ENCODE peak calls at places on chromosomes 2 and 18, in nine cellular contexts. V is tibial artery, Z is AG09309, P is WERI-Rb-1, Y is heart right ventricle, F is AG04450, C is GM06990, Q is OCI-LY7, X is hepatocyte. S is an unnamed sample.

GRCh38 chr18:45066210-45066609 is 385.5 kb downstream of the SETBP1 start:
- DNase-seq in V (no peak), Z (no peak), P (no peak), Y (no peak), F (no peak), C (no peak), Q (no peak), X (no peak), S (no peak)

GRCh38 chr2:12044857-12045256 is 298.4 kb downstream of the LPIN1 start:
- DNase-seq in V (no peak), Z (no peak), P (no peak), Y (no peak), F (no peak), C (peak; percentile 59), Q (peak; percentile 88), X (no peak), S (no peak)

GRCh38 chr18:577606-578005 is 2.6 kb upstream of the CETN1 start:
- DNase-seq in V (no peak), Z (no peak), P (no peak), Y (no peak), F (no peak), C (no peak), Q (no peak), X (no peak), S (no peak)

GRCh38 chr2:74292752-74293151 is 50.5 kb downstream of the SLC4A5 start:
- DNase-seq in V (no peak), Z (no peak), P (no peak), Y (no peak), F (no peak), C (no peak), Q (no peak), X (peak; percentile 43), S (no peak)

GRCh38 chr2:156663757-156664409 is 227.7 kb downstream of the GPD2 start:
- DNase-seq in V (no peak), Z (no peak), P (no peak), Y (no peak), F (no peak), C (no peak), Q (no peak), X (no peak), S (no peak)

GRCh38 chr2:44668336-44668735 is 273.2 kb upstream of the SIX3 start:
- DNase-seq in V (no peak), Z (no peak), P (peak; percentile 33), Y (no peak), F (no peak), C (peak; percentile 9), Q (peak; percentile 9), X (no peak), S (no peak)

GRCh38 chr2:54149623-54150501 is 34.4 kb downstream of the ACYP2 start:
- DNase-seq in V (no peak), Z (peak; percentile 13), P (no peak), Y (no peak), F (no peak), C (no peak), Q (no peak), X (no peak), S (no peak)

GRCh38 chr2:9769171-9770005 is 73.9 kb upstream of the TAF1B start:
- DNase-seq in V (peak; percentile 54), Z (no peak), P (peak; percentile 54), Y (no peak), F (no peak), C (peak; percentile 60), Q (no peak), X (peak; percentile 71), S (no peak)

DNA sequence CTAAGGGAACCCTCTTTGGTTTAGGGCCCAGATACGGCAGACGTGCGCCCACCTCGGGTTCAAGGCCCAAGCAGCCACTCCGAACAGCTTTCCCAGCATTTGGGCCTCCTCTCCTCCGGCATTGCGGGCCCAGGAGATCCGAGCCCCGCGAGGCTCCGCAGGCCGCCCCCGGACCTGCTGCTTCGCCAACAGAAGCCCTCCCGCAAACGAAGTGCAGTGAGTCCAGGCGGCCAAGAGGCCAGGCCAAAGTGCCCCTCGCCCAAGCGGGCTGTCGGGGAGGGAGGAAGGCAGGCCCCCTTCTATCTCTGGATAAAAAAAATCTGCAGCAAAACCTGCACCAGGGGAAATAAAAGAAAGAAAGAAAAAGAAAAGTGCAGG is 6.0 kb downstream of the EN1 start:
- DNase-seq in V (no peak), Z (no peak), P (no peak), Y (no peak), F (no peak), C (no peak), Q (no peak), X (no peak), S (no peak)
- TF ChIP-seq CTCF in V (no peak), Z (no peak), P (no peak), Y (no peak), F (no peak), C (no peak), Q (no peak), X (no peak), S (no peak)

GRCh38 chr2:101516833-101517690 is 42.1 kb upstream of the RFX8 start:
- DNase-seq in V (no peak), Z (peak; percentile 83), P (no peak), Y (no peak), F (no peak), C (no peak), Q (no peak), X (no peak), S (no peak)

GRCh38 chr2:101520246-101520645 is 45.3 kb upstream of the RFX8 start:
- DNase-seq in V (no peak), Z (no peak), P (no peak), Y (no peak), F (no peak), C (no peak), Q (no peak), X (no peak), S (no peak)

GRCh38 chr2:101519173-101519492 is 44.2 kb upstream of the RFX8 start:
- DNase-seq in V (no peak), Z (no peak), P (no peak), Y (no peak), F (no peak), C (no peak), Q (no peak), X (no peak), S (no peak)

GRCh38 chr2:101517753-101518152 is 42.8 kb upstream of the RFX8 start:
- DNase-seq in V (no peak), Z (no peak), P (no peak), Y (no peak), F (no peak), C (no peak), Q (no peak), X (no peak), S (no peak)

DNA sequence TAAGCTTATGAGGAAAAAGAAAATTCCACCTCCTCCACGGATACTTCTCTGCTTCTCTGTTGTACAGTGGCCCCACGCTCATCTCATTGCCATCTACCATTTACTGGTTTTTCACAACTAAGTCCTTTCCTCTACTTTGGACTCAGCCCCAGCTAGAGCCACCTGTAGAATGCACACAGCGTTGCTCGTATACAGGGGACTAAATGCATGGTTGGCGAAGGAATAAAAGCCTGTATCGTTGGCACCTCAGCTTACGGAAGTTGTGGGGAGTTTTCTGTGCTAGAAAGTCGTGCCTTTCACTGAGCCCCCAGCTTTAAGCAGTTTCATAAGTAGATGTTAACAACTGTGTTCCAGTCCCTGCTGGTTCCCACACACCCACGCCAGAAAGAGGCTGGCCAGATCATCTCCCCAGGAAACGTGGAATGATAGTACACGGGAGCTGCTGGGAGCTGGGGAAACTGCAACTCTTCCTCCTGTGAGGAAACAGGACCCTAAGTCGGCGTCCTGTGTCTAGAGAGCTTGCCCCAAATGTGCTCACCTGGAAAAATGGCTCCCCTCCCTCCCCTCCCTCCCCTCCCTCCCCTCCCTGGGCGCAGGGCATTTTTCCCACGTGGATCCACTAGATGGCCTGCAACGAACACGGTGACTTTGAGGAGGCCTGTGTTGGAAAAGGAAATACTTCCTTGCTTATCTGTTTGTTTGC is 43.7 kb upstream of the RFX8 start:
- DNase-seq in V (no peak), Z (no peak), P (peak; percentile 59), Y (peak; percentile 66), F (no peak), C (no peak), Q (peak; percentile 23), X (peak; percentile 78), S (no peak)
- TF ChIP-seq CTCF in V (peak; percentile 38), Z (peak; percentile 61), P (peak; percentile 59), Y (peak; percentile 22), F (peak; percentile 43), C (no peak), Q (peak; percentile 36), X (peak; percentile 64), S (peak; percentile 56)

GRCh38 chr2:168757223-168757622 is 45.2 kb upstream of the NOSTRIN start:
- DNase-seq in V (no peak), Z (no peak), P (no peak), Y (no peak), F (no peak), C (no peak), Q (no peak), X (no peak), S (no peak)

GRCh38 chr2:168753765-168754334 is 48.6 kb upstream of the NOSTRIN start:
- DNase-seq in V (no peak), Z (no peak), P (no peak), Y (no peak), F (no peak), C (no peak), Q (no peak), X (no peak), S (no peak)

DNA sequence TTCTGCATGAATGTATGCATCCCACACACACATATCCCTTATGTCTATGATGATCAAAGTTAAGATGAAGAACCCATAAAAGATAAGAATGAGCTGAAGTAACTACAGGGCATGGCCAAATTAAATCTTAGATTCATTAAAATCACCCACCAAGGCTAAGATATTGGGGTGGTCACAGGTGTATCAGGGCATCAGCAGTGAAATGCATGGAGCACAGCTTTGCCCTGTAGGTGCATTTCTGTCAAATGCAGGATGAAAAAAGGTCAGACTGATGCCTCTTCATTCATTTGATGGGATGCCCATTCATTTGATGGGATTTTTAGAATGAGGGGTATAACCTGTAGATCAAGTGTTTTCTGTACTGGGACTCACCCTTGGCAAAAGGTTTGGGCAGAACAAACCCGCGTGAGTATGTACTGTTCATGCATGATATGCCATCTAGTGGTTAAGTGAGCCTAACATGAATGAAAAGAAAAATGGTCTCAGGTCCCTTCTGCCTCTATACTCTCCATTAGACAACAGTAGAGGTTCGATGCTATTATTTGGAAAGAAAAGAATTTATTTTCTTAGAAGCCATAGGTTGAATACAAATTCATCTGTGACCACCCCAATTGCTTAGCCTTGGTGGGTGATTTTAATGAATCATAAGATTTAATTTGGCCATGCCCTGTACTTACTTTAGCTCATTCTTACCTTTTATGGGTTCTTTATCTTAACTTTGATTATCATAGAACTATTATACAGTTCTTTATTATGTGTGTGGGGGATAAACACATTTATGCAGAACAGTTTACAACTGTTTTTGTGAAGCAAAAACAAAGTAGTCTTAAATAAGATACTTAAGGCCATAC is 43.2 kb upstream of the NOSTRIN start:
- DNase-seq in V (no peak), Z (peak; percentile 31), P (no peak), Y (peak; percentile 25), F (peak; percentile 20), C (no peak), Q (peak; percentile 60), X (peak; percentile 62), S (no peak)
- TF ChIP-seq CTCF in V (peak; percentile 48), Z (peak; percentile 62), P (peak; percentile 54), Y (peak; percentile 39), F (peak; percentile 71), C (peak; percentile 70), Q (peak; percentile 80), X (peak; percentile 64), S (peak; percentile 75)

GRCh38 chr2:98085649-98086048 is 1.3 kb upstream of the VWA3B start:
- DNase-seq in V (no peak), Z (no peak), P (no peak), Y (no peak), F (no peak), C (no peak), Q (no peak), X (no peak), S (no peak)

GRCh38 chr2:98088261-98088660 is 1.3 kb downstream of the VWA3B start:
- DNase-seq in V (no peak), Z (no peak), P (no peak), Y (no peak), F (no peak), C (no peak), Q (peak; percentile 61), X (no peak), S (no peak)

GRCh38 chr2:98084869-98085238 is 2.1 kb upstream of the VWA3B start:
- DNase-seq in V (no peak), Z (no peak), P (no peak), Y (no peak), F (no peak), C (no peak), Q (no peak), X (no peak), S (no peak)

GRCh38 chr2:98086491-98087446 is at the start of gene VWA3B:
- DNase-seq in V (peak; percentile 66), Z (no peak), P (no peak), Y (peak; percentile 59), F (no peak), C (peak; percentile 83), Q (peak; percentile 70), X (peak; percentile 89), S (no peak)

GRCh38 chr2:98087447-98088065 is 589 bp downstream of the VWA3B start:
- DNase-seq in V (no peak), Z (no peak), P (no peak), Y (no peak), F (no peak), C (no peak), Q (no peak), X (no peak), S (no peak)
- TF ChIP-seq CTCF in V (no peak), Z (no peak), P (no peak), Y (no peak), F (no peak), C (no peak), Q (no peak), X (no peak), S (no peak)

S was measured in osteocyte.